ENCODE peak calls at places on chromosomes 4 and X, in nine cellular contexts. K is breast epithelium, D is tibial nerve, V is transverse colon, O is stomach, S is ovary, C is body of pancreas, R is A549, A is IMR-90. T is an unnamed sample.

GRCh38 chr4:122403860-122404259 is 25.0 kb downstream of the ADAD1 start:
- DNase-seq in K (no peak), D (no peak), V (no peak), O (no peak), S (no peak), C (no peak), R (no peak), A (no peak), T (no peak)

GRCh38 chr4:40307627-40308497 is 27.3 kb upstream of the CHRNA9 start:
- DNase-seq in K (no peak), D (peak), V (peak), O (peak), S (no peak), C (no peak), R (no peak), A (no peak), T (no peak)

GRCh38 chrX:81003491-81004185 is 194.0 kb upstream of the BRWD3 start:
- DNase-seq in K (no peak), D (no peak), V (no peak), O (no peak), S (no peak), C (no peak), R (no peak), A (no peak), T (no peak)

GRCh38 chrX:106177106-106177981 is 9.2 kb downstream of the PWWP3B start:
- DNase-seq in K (no peak), D (peak), V (no peak), O (no peak), S (peak), C (peak), R (no peak), A (no peak), T (no peak)

GRCh38 chr4:43071069-43071468 is 178.6 kb downstream of the GRXCR1 start:
- DNase-seq in K (no peak), D (no peak), V (no peak), O (no peak), S (no peak), C (no peak), R (no peak), A (no peak), T (no peak)

GRCh38 chrX:12065251-12065650 is 73.0 kb upstream of the FRMPD4 start:
- DNase-seq in K (no peak), D (no peak), V (no peak), O (no peak), S (no peak), C (no peak), R (no peak), A (peak), T (no peak)

GRCh38 chr4:75490155-75490554 is 24.0 kb downstream of the RCHY1 start:
- DNase-seq in K (no peak), D (no peak), V (no peak), O (no peak), S (no peak), C (no peak), R (no peak), A (peak), T (no peak)

GRCh38 chr4:119299221-119300071 is 22.5 kb downstream of the FABP2 start:
- DNase-seq in K (no peak), D (no peak), V (no peak), O (no peak), S (no peak), C (no peak), R (no peak), A (peak), T (no peak)

GRCh38 chrX:100410901-100411801 is 1.1 kb upstream of the PCDH19 start:
- DNase-seq in K (no peak), D (no peak), V (no peak), O (no peak), S (no peak), C (no peak), R (no peak), A (no peak), T (no peak)

GRCh38 chr4:84639143-84639542 is 56.2 kb downstream of the CDS1 start:
- DNase-seq in K (no peak), D (no peak), V (no peak), O (no peak), S (no peak), C (no peak), R (no peak), A (no peak), T (no peak)

GRCh38 chrX:23742174-23742692 is 843 bp downstream of the ACOT9 start:
- DNase-seq in K (no peak), D (peak), V (peak), O (peak), S (peak), C (peak), R (peak), A (peak), T (no peak)

GRCh38 chrX:18886344-18887161 is 97.4 kb downstream of the PHKA2 start:
- DNase-seq in K (peak), D (peak), V (peak), O (peak), S (peak), C (peak), R (peak), A (peak), T (peak)
- TF ChIP-seq POLR2A in K (no peak), D (no peak), V (peak), O (no peak), S (no peak), C (peak), R (peak), A (no peak), T (peak)

DNA sequence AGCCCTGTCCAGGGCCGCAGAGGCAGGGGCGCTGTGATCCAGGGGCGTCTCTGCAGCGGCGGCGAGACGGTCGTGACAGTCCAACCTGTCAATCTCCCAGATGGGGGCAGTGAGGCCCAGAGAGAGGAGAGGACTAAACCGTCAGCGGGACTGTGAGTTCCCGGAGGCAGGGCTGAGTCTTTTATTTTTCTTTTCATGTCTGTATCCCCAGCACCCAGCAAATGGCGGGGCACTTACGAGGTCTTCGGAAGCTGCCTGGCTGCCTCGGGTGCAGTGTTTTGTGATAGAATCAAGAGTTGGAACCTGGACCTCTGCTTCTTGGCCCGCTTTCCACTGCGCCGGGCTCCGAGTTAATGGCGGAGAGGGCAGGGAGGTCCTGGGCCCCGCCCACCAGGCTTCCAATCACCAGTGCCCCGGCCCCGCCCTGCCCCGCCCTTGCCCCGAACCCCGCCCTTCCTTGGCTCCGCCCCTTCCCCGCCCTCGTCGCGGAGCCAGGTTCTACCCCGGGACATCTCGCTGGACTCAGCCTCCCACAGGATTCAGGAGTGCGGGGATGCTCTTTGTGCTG is 35.3 kb upstream of the GRPEL1 start:
- DNase-seq in K (peak), D (peak), V (peak), O (peak), S (peak), C (peak), R (peak), A (peak), T (peak)
- TF ChIP-seq POLR2A in K (peak), D (peak), V (peak), O (no peak), S (no peak), C (peak), R (peak), A (no peak), T (peak)

GRCh38 chr4:128061566-128062536 is 739 bp downstream of the LARP1B start:
- DNase-seq in K (peak), D (peak), V (peak), O (peak), S (peak), C (peak), R (peak), A (peak), T (peak)
- TF ChIP-seq POLR2A in K (no peak), D (no peak), V (peak), O (no peak), S (no peak), C (peak), R (no peak), A (no peak), T (peak)

DNA sequence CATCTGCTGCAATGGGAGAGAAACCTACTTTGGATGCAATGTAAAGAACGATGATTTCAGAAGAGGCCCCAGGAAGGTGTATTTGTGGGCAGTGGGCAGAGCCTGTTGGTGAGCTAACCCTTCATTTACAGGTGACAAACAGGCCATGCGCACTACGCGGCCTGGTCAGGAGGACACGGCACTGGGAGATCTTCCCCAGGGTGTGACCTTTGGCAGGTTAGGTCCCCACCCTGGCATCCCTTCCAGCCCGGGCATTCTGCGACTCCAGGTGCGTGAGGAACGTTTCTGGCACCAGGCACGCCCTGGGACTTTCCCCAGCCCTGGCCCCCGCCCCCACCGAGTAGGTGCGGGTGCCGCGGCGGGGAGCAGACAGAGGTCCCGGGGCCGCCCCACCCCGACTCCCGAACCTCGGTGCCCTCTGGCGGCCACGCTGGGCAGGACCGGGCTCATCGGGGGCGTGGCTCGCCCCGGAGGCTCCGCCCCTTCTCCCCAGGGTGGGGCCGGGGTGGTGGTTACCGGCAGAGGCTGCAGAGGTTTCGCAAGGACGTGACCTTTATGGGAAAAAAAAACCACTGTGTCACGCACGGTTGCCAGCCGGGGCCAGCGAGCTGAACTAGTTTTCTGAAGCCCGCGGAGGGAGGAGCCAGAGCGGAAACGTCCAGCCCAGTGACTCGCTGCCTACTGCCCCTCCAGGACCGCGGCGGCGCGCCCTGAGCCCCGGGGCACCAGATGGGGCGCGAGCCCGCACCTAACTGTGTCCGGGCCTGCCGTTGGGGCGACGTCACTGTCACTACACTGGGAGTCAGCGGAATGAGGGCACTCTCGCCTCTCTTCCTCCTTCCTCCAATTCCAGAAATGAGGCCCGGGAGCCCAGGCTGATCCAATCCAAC is 5.0 kb upstream of the NYX start:
- DNase-seq in K (peak), D (peak), V (peak), O (peak), S (peak), C (peak), R (peak), A (peak), T (no peak)
- TF ChIP-seq POLR2A in K (no peak), D (no peak), V (peak), O (no peak), S (no peak), C (peak), R (peak), A (no peak), T (no peak)

GRCh38 chr4:1922826-1923225 is 51.6 kb downstream of the NSD2 start:
- DNase-seq in K (no peak), D (no peak), V (no peak), O (no peak), S (no peak), C (no peak), R (no peak), A (no peak), T (no peak)
- TF ChIP-seq POLR2A in K (no peak), D (no peak), V (no peak), O (no peak), S (no peak), C (no peak), R (no peak), A (no peak), T (no peak)

DNA sequence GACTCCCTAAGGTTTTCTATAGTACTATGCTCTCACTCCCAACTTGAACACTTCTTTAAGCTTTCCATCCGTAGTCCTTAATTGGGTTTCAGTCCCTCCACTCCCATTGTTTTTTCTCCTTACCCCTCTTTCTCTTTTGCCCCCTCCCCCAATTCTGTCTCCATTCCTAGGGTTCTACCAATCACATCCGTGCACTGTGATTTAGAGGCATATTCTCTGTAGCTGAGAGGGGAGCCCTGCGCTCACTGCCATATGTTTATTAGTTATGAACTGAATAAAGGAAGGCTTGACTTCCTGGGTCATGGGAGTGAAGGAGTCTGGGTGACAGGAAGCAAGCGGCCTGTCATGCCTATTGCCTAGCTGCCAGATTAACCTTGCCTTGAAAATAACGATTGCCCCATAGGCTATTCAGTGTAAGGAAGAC is 470 bp downstream of the MCTS1 start:
- DNase-seq in K (no peak), D (no peak), V (peak), O (no peak), S (no peak), C (peak), R (peak), A (peak), T (peak)
- TF ChIP-seq POLR2A in K (no peak), D (no peak), V (peak), O (no peak), S (no peak), C (peak), R (no peak), A (no peak), T (no peak)

DNA sequence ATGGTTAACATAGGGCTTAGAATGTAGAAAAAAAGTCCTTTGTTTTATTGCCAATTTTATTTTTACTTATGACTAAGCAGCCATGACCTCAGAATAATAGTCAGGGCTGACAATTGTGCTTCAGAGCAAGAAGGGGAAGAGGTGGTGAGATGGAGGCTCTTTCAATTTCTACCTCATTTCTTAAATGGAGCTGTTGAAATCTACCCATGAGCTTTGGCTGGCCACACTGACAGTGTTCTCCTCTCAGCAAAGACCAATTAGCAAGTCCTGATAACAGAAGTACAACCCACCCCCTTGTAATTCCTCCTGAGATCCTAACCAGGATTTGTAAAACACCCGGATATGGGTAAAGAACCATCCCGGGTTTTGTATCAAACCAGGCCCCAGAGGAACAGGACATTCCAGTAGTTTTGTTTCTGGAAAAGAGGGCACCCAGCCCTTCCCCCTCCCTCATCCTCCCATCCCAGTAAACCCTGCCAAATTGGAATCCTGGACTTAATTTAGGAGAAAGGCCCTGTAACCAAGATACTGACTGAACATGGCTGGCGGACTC is at the start of gene HEPH:
- DNase-seq in K (no peak), D (no peak), V (peak), O (no peak), S (peak), C (no peak), R (no peak), A (peak), T (no peak)
- TF ChIP-seq POLR2A in K (no peak), D (no peak), V (peak), O (no peak), S (no peak), C (no peak), R (no peak), A (no peak), T (no peak)

GRCh38 chr4:151114338-151114737 is 14.9 kb downstream of the RPS3A start:
- DNase-seq in K (no peak), D (no peak), V (no peak), O (no peak), S (no peak), C (no peak), R (no peak), A (no peak), T (no peak)
- TF ChIP-seq POLR2A in K (no peak), D (no peak), V (no peak), O (no peak), S (no peak), C (no peak), R (no peak), A (no peak), T (no peak)